ENCODE peak calls at places on chromosomes 7 and 10, in eight cellular contexts. One of them, this sample, is unnamed.

GRCh38 chr10:63548860-63549259 is 27.7 kb downstream of the REEP3 start:
- DNase-seq in stimulated activated CD4-positive, alpha-beta T cell treated with anti-CD3 and anti-CD28 coated beads, Interleukin-1b, Interleukin-23, amount 100 ng/mL, for 24 hours: no peak
- DNase-seq in heart left ventricle: no peak
- DNase-seq in astrocyte of the cerebellum: no peak
- DNase-seq in coronary artery: no peak
- DNase-seq in HCEC 1CT: no peak
- DNase-seq in glutamatergic neuron: no peak
- DNase-seq in NCI-H2029: no peak
- DNase-seq in this sample: no peak

GRCh38 chr10:16570731-16571130 is 49.1 kb upstream of the C1QL3 start:
- DNase-seq in stimulated activated CD4-positive, alpha-beta T cell treated with anti-CD3 and anti-CD28 coated beads, Interleukin-1b, Interleukin-23, amount 100 ng/mL, for 24 hours: no peak
- DNase-seq in heart left ventricle: no peak
- DNase-seq in astrocyte of the cerebellum: no peak
- DNase-seq in coronary artery: no peak
- DNase-seq in HCEC 1CT: no peak
- DNase-seq in glutamatergic neuron: no peak
- DNase-seq in NCI-H2029: no peak
- DNase-seq in this sample: no peak

GRCh38 chr10:31383810-31384588 is 65.0 kb downstream of the ZEB1 start:
- DNase-seq in stimulated activated CD4-positive, alpha-beta T cell treated with anti-CD3 and anti-CD28 coated beads, Interleukin-1b, Interleukin-23, amount 100 ng/mL, for 24 hours: no peak
- DNase-seq in heart left ventricle: no peak
- DNase-seq in astrocyte of the cerebellum: no peak
- DNase-seq in coronary artery: no peak
- DNase-seq in HCEC 1CT: no peak
- DNase-seq in glutamatergic neuron: no peak
- DNase-seq in NCI-H2029: no peak
- DNase-seq in this sample: no peak

GRCh38 chr7:143487566-143487965 is 9.9 kb downstream of the TAS2R41 start:
- DNase-seq in stimulated activated CD4-positive, alpha-beta T cell treated with anti-CD3 and anti-CD28 coated beads, Interleukin-1b, Interleukin-23, amount 100 ng/mL, for 24 hours: no peak
- DNase-seq in heart left ventricle: peak; percentile 69
- DNase-seq in astrocyte of the cerebellum: no peak
- DNase-seq in coronary artery: no peak
- DNase-seq in HCEC 1CT: no peak
- DNase-seq in glutamatergic neuron: no peak
- DNase-seq in NCI-H2029: peak; percentile 11
- DNase-seq in this sample: no peak

GRCh38 chr7:116500071-116500853 is 724 bp downstream of the CAV2 start:
- DNase-seq in stimulated activated CD4-positive, alpha-beta T cell treated with anti-CD3 and anti-CD28 coated beads, Interleukin-1b, Interleukin-23, amount 100 ng/mL, for 24 hours: peak; percentile 22
- DNase-seq in heart left ventricle: peak; percentile 73
- DNase-seq in astrocyte of the cerebellum: no peak
- DNase-seq in coronary artery: peak; percentile 81
- DNase-seq in HCEC 1CT: peak; percentile 51
- DNase-seq in glutamatergic neuron: peak; percentile 17
- DNase-seq in NCI-H2029: no peak
- DNase-seq in this sample: no peak

GRCh38 chr10:14839305-14839695 is 1.2 kb downstream of the HSPA14 start:
- DNase-seq in stimulated activated CD4-positive, alpha-beta T cell treated with anti-CD3 and anti-CD28 coated beads, Interleukin-1b, Interleukin-23, amount 100 ng/mL, for 24 hours: no peak
- DNase-seq in heart left ventricle: no peak
- DNase-seq in astrocyte of the cerebellum: no peak
- DNase-seq in coronary artery: no peak
- DNase-seq in HCEC 1CT: no peak
- DNase-seq in glutamatergic neuron: no peak
- DNase-seq in NCI-H2029: no peak
- DNase-seq in this sample: no peak

GRCh38 chr10:48538611-48539010 is 66.3 kb downstream of the ARHGAP22 start:
- DNase-seq in stimulated activated CD4-positive, alpha-beta T cell treated with anti-CD3 and anti-CD28 coated beads, Interleukin-1b, Interleukin-23, amount 100 ng/mL, for 24 hours: no peak
- DNase-seq in heart left ventricle: no peak
- DNase-seq in astrocyte of the cerebellum: no peak
- DNase-seq in coronary artery: no peak
- DNase-seq in HCEC 1CT: no peak
- DNase-seq in glutamatergic neuron: no peak
- DNase-seq in NCI-H2029: no peak
- DNase-seq in this sample: no peak

GRCh38 chr10:110310741-110311140 is 6.0 kb upstream of the SMNDC1 start:
- DNase-seq in stimulated activated CD4-positive, alpha-beta T cell treated with anti-CD3 and anti-CD28 coated beads, Interleukin-1b, Interleukin-23, amount 100 ng/mL, for 24 hours: no peak
- DNase-seq in heart left ventricle: no peak
- DNase-seq in astrocyte of the cerebellum: no peak
- DNase-seq in coronary artery: no peak
- DNase-seq in HCEC 1CT: no peak
- DNase-seq in glutamatergic neuron: no peak
- DNase-seq in NCI-H2029: no peak
- DNase-seq in this sample: no peak

GRCh38 chr7:24227603-24228359 is 56.2 kb upstream of the NPY start:
- DNase-seq in stimulated activated CD4-positive, alpha-beta T cell treated with anti-CD3 and anti-CD28 coated beads, Interleukin-1b, Interleukin-23, amount 100 ng/mL, for 24 hours: peak; percentile 2
- DNase-seq in heart left ventricle: no peak
- DNase-seq in astrocyte of the cerebellum: no peak
- DNase-seq in coronary artery: no peak
- DNase-seq in HCEC 1CT: no peak
- DNase-seq in glutamatergic neuron: peak; percentile 18
- DNase-seq in NCI-H2029: no peak
- DNase-seq in this sample: no peak

GRCh38 chr7:20220824-20221547 is 3.8 kb upstream of the MACC1 start:
- DNase-seq in stimulated activated CD4-positive, alpha-beta T cell treated with anti-CD3 and anti-CD28 coated beads, Interleukin-1b, Interleukin-23, amount 100 ng/mL, for 24 hours: no peak
- DNase-seq in heart left ventricle: no peak
- DNase-seq in astrocyte of the cerebellum: peak; percentile 97
- DNase-seq in coronary artery: no peak
- DNase-seq in HCEC 1CT: peak; percentile 95
- DNase-seq in glutamatergic neuron: no peak
- DNase-seq in NCI-H2029: no peak
- DNase-seq in this sample: no peak

GRCh38 chr7:28979791-28980190 is 21.7 kb upstream of the TRIL start:
- DNase-seq in stimulated activated CD4-positive, alpha-beta T cell treated with anti-CD3 and anti-CD28 coated beads, Interleukin-1b, Interleukin-23, amount 100 ng/mL, for 24 hours: no peak
- DNase-seq in heart left ventricle: no peak
- DNase-seq in astrocyte of the cerebellum: no peak
- DNase-seq in coronary artery: no peak
- DNase-seq in HCEC 1CT: no peak
- DNase-seq in glutamatergic neuron: no peak
- DNase-seq in NCI-H2029: no peak
- DNase-seq in this sample: no peak

GRCh38 chr7:150446288-150446938 is 4.0 kb upstream of the GIMAP8 start:
- DNase-seq in stimulated activated CD4-positive, alpha-beta T cell treated with anti-CD3 and anti-CD28 coated beads, Interleukin-1b, Interleukin-23, amount 100 ng/mL, for 24 hours: no peak
- DNase-seq in heart left ventricle: no peak
- DNase-seq in astrocyte of the cerebellum: no peak
- DNase-seq in coronary artery: no peak
- DNase-seq in HCEC 1CT: no peak
- DNase-seq in glutamatergic neuron: no peak
- DNase-seq in NCI-H2029: no peak
- DNase-seq in this sample: no peak

GRCh38 chr7:155450558-155450827 is 7.4 kb upstream of the EN2 start:
- DNase-seq in stimulated activated CD4-positive, alpha-beta T cell treated with anti-CD3 and anti-CD28 coated beads, Interleukin-1b, Interleukin-23, amount 100 ng/mL, for 24 hours: no peak
- DNase-seq in heart left ventricle: no peak
- DNase-seq in astrocyte of the cerebellum: no peak
- DNase-seq in coronary artery: no peak
- DNase-seq in HCEC 1CT: no peak
- DNase-seq in glutamatergic neuron: no peak
- DNase-seq in NCI-H2029: no peak
- DNase-seq in this sample: no peak

GRCh38 chr7:95899919-95900513 is 127.7 kb downstream of the DYNC1I1 start:
- DNase-seq in stimulated activated CD4-positive, alpha-beta T cell treated with anti-CD3 and anti-CD28 coated beads, Interleukin-1b, Interleukin-23, amount 100 ng/mL, for 24 hours: no peak
- DNase-seq in heart left ventricle: no peak
- DNase-seq in astrocyte of the cerebellum: no peak
- DNase-seq in coronary artery: no peak
- DNase-seq in HCEC 1CT: no peak
- DNase-seq in glutamatergic neuron: peak; percentile 22
- DNase-seq in NCI-H2029: no peak
- DNase-seq in this sample: no peak

GRCh38 chr7:119377-120163 is 72.8 kb upstream of the FAM20C start:
- DNase-seq in stimulated activated CD4-positive, alpha-beta T cell treated with anti-CD3 and anti-CD28 coated beads, Interleukin-1b, Interleukin-23, amount 100 ng/mL, for 24 hours: no peak
- DNase-seq in heart left ventricle: peak; percentile 77
- DNase-seq in astrocyte of the cerebellum: no peak
- DNase-seq in coronary artery: peak; percentile 72
- DNase-seq in HCEC 1CT: no peak
- DNase-seq in glutamatergic neuron: no peak
- DNase-seq in NCI-H2029: no peak
- DNase-seq in this sample: no peak

GRCh38 chr10:5911670-5912069 is 21.6 kb downstream of the FBH1 start:
- DNase-seq in stimulated activated CD4-positive, alpha-beta T cell treated with anti-CD3 and anti-CD28 coated beads, Interleukin-1b, Interleukin-23, amount 100 ng/mL, for 24 hours: no peak
- DNase-seq in heart left ventricle: no peak
- DNase-seq in astrocyte of the cerebellum: no peak
- DNase-seq in coronary artery: no peak
- DNase-seq in HCEC 1CT: no peak
- DNase-seq in glutamatergic neuron: no peak
- DNase-seq in NCI-H2029: no peak
- DNase-seq in this sample: no peak

GRCh38 chr10:8731415-8732110 is 677.1 kb downstream of the GATA3 start:
- DNase-seq in stimulated activated CD4-positive, alpha-beta T cell treated with anti-CD3 and anti-CD28 coated beads, Interleukin-1b, Interleukin-23, amount 100 ng/mL, for 24 hours: no peak
- DNase-seq in heart left ventricle: no peak
- DNase-seq in astrocyte of the cerebellum: no peak
- DNase-seq in coronary artery: no peak
- DNase-seq in HCEC 1CT: no peak
- DNase-seq in glutamatergic neuron: no peak
- DNase-seq in NCI-H2029: no peak
- DNase-seq in this sample: no peak

GRCh38 chr10:86113501-86113900 is 253.1 kb downstream of the GRID1 start:
- DNase-seq in stimulated activated CD4-positive, alpha-beta T cell treated with anti-CD3 and anti-CD28 coated beads, Interleukin-1b, Interleukin-23, amount 100 ng/mL, for 24 hours: no peak
- DNase-seq in heart left ventricle: no peak
- DNase-seq in astrocyte of the cerebellum: no peak
- DNase-seq in coronary artery: peak; percentile 49
- DNase-seq in HCEC 1CT: no peak
- DNase-seq in glutamatergic neuron: no peak
- DNase-seq in NCI-H2029: no peak
- DNase-seq in this sample: no peak

GRCh38 chr10:35422236-35422635 is 85.9 kb downstream of the CCNY start:
- DNase-seq in stimulated activated CD4-positive, alpha-beta T cell treated with anti-CD3 and anti-CD28 coated beads, Interleukin-1b, Interleukin-23, amount 100 ng/mL, for 24 hours: no peak
- DNase-seq in heart left ventricle: no peak
- DNase-seq in astrocyte of the cerebellum: no peak
- DNase-seq in coronary artery: no peak
- DNase-seq in HCEC 1CT: peak; percentile 56
- DNase-seq in glutamatergic neuron: no peak
- DNase-seq in NCI-H2029: no peak
- DNase-seq in this sample: no peak

GRCh38 chr7:23228412-23228811 is 18.2 kb upstream of the GPNMB start:
- DNase-seq in stimulated activated CD4-positive, alpha-beta T cell treated with anti-CD3 and anti-CD28 coated beads, Interleukin-1b, Interleukin-23, amount 100 ng/mL, for 24 hours: no peak
- DNase-seq in heart left ventricle: no peak
- DNase-seq in astrocyte of the cerebellum: no peak
- DNase-seq in coronary artery: no peak
- DNase-seq in HCEC 1CT: no peak
- DNase-seq in glutamatergic neuron: no peak
- DNase-seq in NCI-H2029: no peak
- DNase-seq in this sample: no peak

GRCh38 chr10:2188371-2188770 is 451.0 kb upstream of the ADARB2 start:
- DNase-seq in stimulated activated CD4-positive, alpha-beta T cell treated with anti-CD3 and anti-CD28 coated beads, Interleukin-1b, Interleukin-23, amount 100 ng/mL, for 24 hours: no peak
- DNase-seq in heart left ventricle: no peak
- DNase-seq in astrocyte of the cerebellum: no peak
- DNase-seq in coronary artery: no peak
- DNase-seq in HCEC 1CT: no peak
- DNase-seq in glutamatergic neuron: no peak
- DNase-seq in NCI-H2029: no peak
- DNase-seq in this sample: no peak

GRCh38 chr10:89981891-89982290 is 280.5 kb downstream of the KIF20B start:
- DNase-seq in stimulated activated CD4-positive, alpha-beta T cell treated with anti-CD3 and anti-CD28 coated beads, Interleukin-1b, Interleukin-23, amount 100 ng/mL, for 24 hours: no peak
- DNase-seq in heart left ventricle: no peak
- DNase-seq in astrocyte of the cerebellum: peak; percentile 33
- DNase-seq in coronary artery: no peak
- DNase-seq in HCEC 1CT: peak; percentile 38
- DNase-seq in glutamatergic neuron: no peak
- DNase-seq in NCI-H2029: no peak
- DNase-seq in this sample: no peak

GRCh38 chr7:71486856-71487628 is 355.1 kb downstream of the GALNT17 start:
- DNase-seq in stimulated activated CD4-positive, alpha-beta T cell treated with anti-CD3 and anti-CD28 coated beads, Interleukin-1b, Interleukin-23, amount 100 ng/mL, for 24 hours: no peak
- DNase-seq in heart left ventricle: no peak
- DNase-seq in astrocyte of the cerebellum: peak; percentile 79
- DNase-seq in coronary artery: no peak
- DNase-seq in HCEC 1CT: no peak
- DNase-seq in glutamatergic neuron: peak; percentile 60
- DNase-seq in NCI-H2029: no peak
- DNase-seq in this sample: no peak

GRCh38 chr7:130649004-130649790 is 19.4 kb downstream of the COPG2 start:
- DNase-seq in stimulated activated CD4-positive, alpha-beta T cell treated with anti-CD3 and anti-CD28 coated beads, Interleukin-1b, Interleukin-23, amount 100 ng/mL, for 24 hours: peak; percentile 12
- DNase-seq in heart left ventricle: no peak
- DNase-seq in astrocyte of the cerebellum: no peak
- DNase-seq in coronary artery: no peak
- DNase-seq in HCEC 1CT: peak; percentile 77
- DNase-seq in glutamatergic neuron: no peak
- DNase-seq in NCI-H2029: no peak
- DNase-seq in this sample: no peak

This sample was measured in H1.